ENCODE peak calls at places on chromosomes 12 and 14, in four cellular contexts. L, H, Z and D are unnamed samples.

GRCh38 chr12:1886396-1887008 is 31.9 kb downstream of the CACNA2D4 start:
- DNase-seq in L (no peak), H (no peak), Z (no peak), D (no peak)

GRCh38 chr12:52506858-52507715 is 13.1 kb downstream of the KRT5 start:
- DNase-seq in L (peak), H (peak), Z (no peak), D (peak)

GRCh38 chr12:121513464-121514183 is 67.2 kb downstream of the KDM2B start:
- DNase-seq in L (peak), H (no peak), Z (no peak), D (peak)

GRCh38 chr14:20624495-20625070 is 16.9 kb downstream of the OR6S1 start:
- DNase-seq in L (peak), H (peak), Z (peak), D (peak)

GRCh38 chr14:68976160-68977067 is 2.7 kb downstream of the ACTN1 start:
- DNase-seq in L (peak), H (peak), Z (peak), D (peak)

GRCh38 chr12:110037315-110037714 is 11.0 kb downstream of the C12orf76 start:
- DNase-seq in L (no peak), H (no peak), Z (no peak), D (no peak)

GRCh38 chr12:57488397-57489156 is 709 bp downstream of the MARS1 start:
- DNase-seq in L (no peak), H (peak), Z (no peak), D (no peak)

GRCh38 chr14:31382221-31382620 is 38.1 kb downstream of the HEATR5A start:
- DNase-seq in L (no peak), H (no peak), Z (no peak), D (no peak)

GRCh38 chr12:32517966-32518365 is 118.6 kb downstream of the FGD4 start:
- DNase-seq in L (no peak), H (no peak), Z (no peak), D (no peak)

GRCh38 chr12:2834581-2835491 is at the start of gene NRIP2:
- DNase-seq in L (no peak), H (peak), Z (peak), D (no peak)

GRCh38 chr12:44720265-44720664 is 155.8 kb downstream of the NELL2 start:
- DNase-seq in L (no peak), H (no peak), Z (no peak), D (no peak)

GRCh38 chr12:115223322-115223721 is 539.3 kb upstream of the TBX3 start:
- DNase-seq in L (peak), H (peak), Z (no peak), D (peak)

GRCh38 chr12:118850244-118850825 is 131.0 kb upstream of the SRRM4 start:
- DNase-seq in L (peak), H (no peak), Z (no peak), D (peak)

GRCh38 chr12:93108958-93109357 is 179.9 kb upstream of the EEA1 start:
- DNase-seq in L (no peak), H (peak), Z (no peak), D (no peak)

GRCh38 chr12:121781751-121782615 is 11.5 kb downstream of the RHOF start:
- DNase-seq in L (peak), H (peak), Z (no peak), D (peak)

GRCh38 chr12:116238149-116238548 is 39.3 kb downstream of the MED13L start:
- DNase-seq in L (no peak), H (no peak), Z (no peak), D (no peak)

GRCh38 chr12:2248901-2249381 is 196.2 kb downstream of the CACNA1C start:
- DNase-seq in L (no peak), H (no peak), Z (no peak), D (no peak)

GRCh38 chr12:14558377-14559051 is 9.2 kb downstream of the PLBD1 start:
- DNase-seq in L (no peak), H (no peak), Z (no peak), D (no peak)

GRCh38 chr12:7433276-7433822 is 10.6 kb downstream of the CD163L1 start:
- DNase-seq in L (peak), H (peak), Z (no peak), D (peak)

GRCh38 chr14:33799705-33800269 is 151.1 kb downstream of the EGLN3 start:
- DNase-seq in L (peak), H (no peak), Z (peak), D (no peak)

GRCh38 chr14:74018704-74019407 is at the start of the genes BBOF1 and ENTPD5:
- DNase-seq in L (peak), H (peak), Z (peak), D (peak)

GRCh38 chr14:99671230-99672224 is 12.6 kb upstream of the CYP46A1 start:
- DNase-seq in L (no peak), H (no peak), Z (no peak), D (no peak)

GRCh38 chr12:44794867-44795266 is 81.2 kb downstream of the NELL2 start:
- DNase-seq in L (no peak), H (no peak), Z (no peak), D (no peak)

GRCh38 chr14:39023939-39024871 is 78.8 kb downstream of the SEC23A start:
- DNase-seq in L (no peak), H (no peak), Z (no peak), D (no peak)

GRCh38 chr12:3132636-3133409 is 55.6 kb downstream of the TSPAN9 start:
- DNase-seq in L (no peak), H (peak), Z (peak), D (no peak)

GRCh38 chr12:46555379-46555778 is 182.8 kb upstream of the SLC38A2 start:
- DNase-seq in L (peak), H (peak), Z (no peak), D (peak)

GRCh38 chr12:65810036-65810435 is 14.2 kb upstream of the HMGA2 start:
- DNase-seq in L (no peak), H (peak), Z (no peak), D (no peak)

GRCh38 chr12:118650586-118650960 is 274.2 kb downstream of the SUDS3 start:
- DNase-seq in L (no peak), H (no peak), Z (no peak), D (no peak)

GRCh38 chr14:71321556-71322315 is 414.5 kb downstream of the PCNX1 start:
- DNase-seq in L (peak), H (peak), Z (no peak), D (peak)

GRCh38 chr14:101078105-101078891 is 174.8 kb upstream of the RTL1 start:
- DNase-seq in L (no peak), H (no peak), Z (no peak), D (no peak)

GRCh38 chr12:106311139-106311538 is 8.6 kb downstream of the TCP11L2 start:
- DNase-seq in L (no peak), H (no peak), Z (no peak), D (no peak)

GRCh38 chr12:132178801-132179401 is 34.6 kb downstream of the NOC4L start:
- DNase-seq in L (no peak), H (no peak), Z (no peak), D (peak)

GRCh38 chr14:77825895-77826519 is 26.1 kb downstream of the ADCK1 start:
- DNase-seq in L (no peak), H (no peak), Z (peak), D (no peak)

GRCh38 chr14:35369701-35370191 is 34.8 kb downstream of the NFKBIA start:
- DNase-seq in L (peak), H (no peak), Z (no peak), D (peak)

GRCh38 chr12:95857151-95857550 is 1.6 kb upstream of the SNRPF start:
- DNase-seq in L (no peak), H (no peak), Z (no peak), D (no peak)

GRCh38 chr14:38339704-38340103 is 83.8 kb upstream of the CLEC14A start:
- DNase-seq in L (no peak), H (peak), Z (no peak), D (no peak)

GRCh38 chr12:92597997-92598396 is 104.8 kb upstream of the PLEKHG7 start:
- DNase-seq in L (peak), H (peak), Z (no peak), D (peak)

GRCh38 chr14:92724516-92725340 is 23.7 kb downstream of the LGMN start:
- DNase-seq in L (no peak), H (no peak), Z (peak), D (peak)

GRCh38 chr14:94120667-94121335 is 8.6 kb downstream of the IFI27L2 start:
- DNase-seq in L (peak), H (peak), Z (no peak), D (peak)

DNA sequence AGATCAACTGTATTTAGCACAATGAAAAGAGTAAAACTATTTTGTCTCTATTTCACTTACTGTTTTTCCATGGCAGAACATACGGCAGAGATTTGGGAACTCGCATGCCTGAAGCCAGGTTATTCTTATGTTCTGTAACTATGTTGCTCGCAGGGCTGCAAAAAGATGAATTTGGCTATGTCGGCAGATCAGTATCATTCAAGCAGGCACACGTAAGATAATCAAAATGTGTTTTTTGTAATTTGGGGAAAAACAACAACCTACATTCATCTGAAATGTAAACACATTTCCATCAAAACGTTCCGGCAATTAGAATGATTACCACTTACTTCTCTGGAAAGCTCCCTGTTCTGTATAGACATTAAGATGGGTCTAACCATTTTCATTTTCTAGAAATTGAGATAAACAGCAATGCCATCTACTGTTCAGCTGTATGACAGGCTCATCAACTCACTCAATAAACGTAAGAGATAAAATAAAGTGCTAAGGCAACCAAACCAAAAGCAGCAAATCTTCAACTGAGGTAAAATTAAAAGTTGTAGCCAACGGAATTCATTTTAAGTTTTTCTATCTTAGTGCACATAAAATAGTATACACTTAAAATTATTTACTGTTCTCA is 13.0 kb downstream of the GTSF1 start:
- DNase-seq in L (no peak), H (no peak), Z (no peak), D (no peak)
- TF ChIP-seq CTCF in L (no peak), H (no peak), Z (no peak), D (no peak)

GRCh38 chr12:76356094-76356493 is 7.9 kb upstream of the BBS10 start:
- DNase-seq in L (no peak), H (no peak), Z (no peak), D (no peak)

GRCh38 chr12:76366163-76366562 is 17.9 kb upstream of the BBS10 start:
- DNase-seq in L (no peak), H (no peak), Z (no peak), D (no peak)

GRCh38 chr12:76360316-76360715 is 12.1 kb upstream of the BBS10 start:
- DNase-seq in L (no peak), H (no peak), Z (no peak), D (no peak)
- TF ChIP-seq CTCF in L (no peak), H (no peak), Z (no peak), D (no peak)

DNA sequence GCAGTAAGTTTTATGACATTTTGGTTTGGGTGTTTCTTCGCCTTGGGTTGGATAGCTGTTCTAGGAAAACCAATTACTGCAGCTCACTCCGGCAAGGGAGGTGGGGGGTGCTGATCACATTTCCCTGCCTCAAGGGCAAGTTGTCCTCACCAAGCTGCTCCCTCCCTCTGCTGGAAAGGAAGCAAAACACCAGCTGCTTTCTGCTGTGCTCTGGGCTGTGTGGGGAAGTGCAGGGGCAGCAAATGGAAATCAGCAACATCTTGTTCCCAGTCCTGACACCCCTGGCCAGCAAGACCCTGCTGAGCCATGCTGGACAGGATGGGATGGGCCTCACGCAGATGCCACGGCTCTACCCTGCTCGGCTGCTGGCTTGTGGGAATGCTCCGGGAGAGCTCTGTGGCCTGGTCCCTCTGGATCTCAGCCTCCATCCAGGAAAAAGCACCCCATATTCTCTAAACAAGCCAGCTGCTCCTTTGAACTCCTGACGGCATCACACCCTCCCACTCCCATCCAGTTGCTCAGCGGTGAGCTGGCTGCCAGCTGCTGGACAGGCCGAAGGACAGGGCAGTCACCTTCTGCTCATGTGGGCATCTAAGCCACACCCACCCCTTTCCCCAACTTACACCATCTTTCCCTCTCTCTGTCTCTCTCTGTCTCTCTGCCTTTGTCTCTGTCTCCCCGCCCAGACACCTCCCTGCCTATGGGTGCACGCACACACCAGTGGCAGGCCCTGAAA is 52.4 kb upstream of the EIF5 start:
- DNase-seq in L (peak), H (peak), Z (peak), D (peak)
- TF ChIP-seq CTCF in L (peak), H (peak), Z (peak), D (peak)

GRCh38 chr14:23561259-23561658 is 5.2 kb downstream of the THTPA start:
- DNase-seq in L (no peak), H (no peak), Z (no peak), D (no peak)
- TF ChIP-seq CTCF in L (no peak), H (no peak), Z (no peak), D (no peak)

GRCh38 chr14:105480807-105481801 is 5.6 kb upstream of the CRIP1 start:
- DNase-seq in L (peak), H (peak), Z (peak), D (peak)

GRCh38 chr14:105480165-105480564 is 5.5 kb downstream of the CRIP2 start:
- DNase-seq in L (no peak), H (no peak), Z (no peak), D (no peak)

GRCh38 chr14:105483300-105484068 is 3.2 kb upstream of the CRIP1 start:
- DNase-seq in L (peak), H (no peak), Z (no peak), D (no peak)

GRCh38 chr14:105482486-105483110 is 4.1 kb upstream of the CRIP1 start:
- DNase-seq in L (no peak), H (no peak), Z (no peak), D (no peak)

GRCh38 chr14:105481886-105482454 is 4.7 kb upstream of the CRIP1 start:
- DNase-seq in L (peak), H (peak), Z (peak), D (peak)
- TF ChIP-seq CTCF in L (peak), H (no peak), Z (peak), D (peak)

DNA sequence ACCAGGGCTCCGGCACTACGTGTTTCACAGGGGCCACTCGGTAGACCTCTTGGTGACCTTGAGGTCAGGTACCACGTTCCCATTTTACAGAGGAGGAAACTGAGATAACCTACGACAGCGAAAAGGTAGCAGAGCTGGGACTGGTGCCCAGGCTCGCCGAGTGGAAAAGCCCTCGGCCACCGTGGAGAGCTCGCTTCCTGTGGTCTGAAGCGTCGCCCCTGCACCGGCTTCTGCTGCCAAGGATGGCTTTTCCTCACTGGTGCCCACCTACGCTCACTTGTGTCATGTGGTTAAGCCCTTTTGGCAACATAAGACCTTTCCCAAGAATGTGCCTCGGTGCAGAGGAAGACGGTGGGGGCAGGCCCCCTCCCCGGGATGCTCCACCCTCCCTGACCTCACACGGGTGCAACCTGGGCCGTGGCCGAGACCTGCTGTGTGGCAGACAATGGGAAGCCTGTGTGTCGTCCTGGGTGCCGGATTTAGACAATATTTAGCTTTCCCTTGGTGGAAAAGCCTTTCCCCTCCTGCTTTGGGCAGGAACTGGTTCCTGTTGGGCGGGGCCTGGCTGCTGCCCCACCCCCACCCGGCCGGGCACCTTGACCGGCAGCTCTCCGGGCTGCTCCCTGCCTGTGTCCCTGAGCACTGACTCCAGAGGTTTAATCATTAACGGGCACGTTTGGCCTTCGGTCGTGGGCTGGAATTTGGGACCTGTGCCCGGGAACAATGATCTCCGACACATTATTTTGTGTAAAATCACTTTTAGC is 32.4 kb upstream of the PPP1R13B start:
- DNase-seq in L (no peak), H (no peak), Z (peak), D (peak)
- TF ChIP-seq CTCF in L (no peak), H (no peak), Z (no peak), D (no peak)